ENCODE peak calls at places on chromosomes 7 and 10, in seven cellular contexts. S is brain microvascular endothelial cell, J is suprapubic skin, Z is astrocyte, B is HCT116, I is astrocyte of the spinal cord, T is Peyer's patch. E is an unnamed sample.

GRCh38 chr10:79093658-79094411 is 25.1 kb downstream of the ZMIZ1 start:
- DNase-seq in J (no peak), S (no peak), T (peak; percentile 92), B (no peak), I (peak; percentile 58), Z (peak; percentile 70), E (peak; percentile 84)

GRCh38 chr10:74103560-74104248 is 46.9 kb downstream of the AP3M1 start:
- DNase-seq in Z (no peak), J (no peak), S (peak; percentile 17), I (peak; percentile 47), T (no peak), B (peak; percentile 16), E (peak; percentile 42)

GRCh38 chr10:118504044-118504944 is 91.2 kb downstream of the PRLHR start:
- DNase-seq in J (no peak), T (peak; percentile 61), I (peak; percentile 34), B (peak; percentile 78), Z (peak; percentile 71), S (peak; percentile 27), E (peak; percentile 19)

GRCh38 chr7:129014501-129015101 is 40.3 kb downstream of the TNPO3 start:
- DNase-seq in J (no peak), Z (no peak), T (no peak), S (no peak), B (no peak), I (no peak), E (no peak)

GRCh38 chr7:139914861-139915300 is 85.8 kb downstream of the TBXAS1 start:
- DNase-seq in J (no peak), T (no peak), I (no peak), B (no peak), S (no peak), Z (peak; percentile 23), E (peak; percentile 96)

GRCh38 chr7:128366290-128366689 is 4.8 kb upstream of the PRRT4 start:
- DNase-seq in S (no peak), B (no peak), I (no peak), J (no peak), T (no peak), Z (no peak), E (no peak)

GRCh38 chr10:132702601-132703304 is 83.2 kb downstream of the NKX6-2 start:
- DNase-seq in I (no peak), J (peak; percentile 75), B (no peak), T (no peak), S (no peak), Z (no peak), E (no peak)

GRCh38 chr10:60367431-60367830 is 22.2 kb downstream of the ANK3 start:
- DNase-seq in S (no peak), I (no peak), Z (no peak), B (no peak), J (no peak), T (no peak), E (no peak)

GRCh38 chr10:62815373-62816111 is 624 bp downstream of the EGR2 start:
- DNase-seq in S (no peak), J (no peak), I (peak; percentile 33), T (peak; percentile 57), Z (peak; percentile 31), B (no peak), E (peak; percentile 23)

GRCh38 chr10:791639-792038 is 102.2 kb upstream of the DIP2C start:
- DNase-seq in S (no peak), T (no peak), Z (no peak), I (no peak), B (no peak), J (no peak), E (no peak)

GRCh38 chr10:25226775-25227682 is 52.2 kb downstream of the GPR158 start:
- DNase-seq in J (no peak), S (peak; percentile 6), B (peak; percentile 48), I (peak; percentile 42), T (no peak), Z (peak; percentile 36), E (peak; percentile 31)

DNA sequence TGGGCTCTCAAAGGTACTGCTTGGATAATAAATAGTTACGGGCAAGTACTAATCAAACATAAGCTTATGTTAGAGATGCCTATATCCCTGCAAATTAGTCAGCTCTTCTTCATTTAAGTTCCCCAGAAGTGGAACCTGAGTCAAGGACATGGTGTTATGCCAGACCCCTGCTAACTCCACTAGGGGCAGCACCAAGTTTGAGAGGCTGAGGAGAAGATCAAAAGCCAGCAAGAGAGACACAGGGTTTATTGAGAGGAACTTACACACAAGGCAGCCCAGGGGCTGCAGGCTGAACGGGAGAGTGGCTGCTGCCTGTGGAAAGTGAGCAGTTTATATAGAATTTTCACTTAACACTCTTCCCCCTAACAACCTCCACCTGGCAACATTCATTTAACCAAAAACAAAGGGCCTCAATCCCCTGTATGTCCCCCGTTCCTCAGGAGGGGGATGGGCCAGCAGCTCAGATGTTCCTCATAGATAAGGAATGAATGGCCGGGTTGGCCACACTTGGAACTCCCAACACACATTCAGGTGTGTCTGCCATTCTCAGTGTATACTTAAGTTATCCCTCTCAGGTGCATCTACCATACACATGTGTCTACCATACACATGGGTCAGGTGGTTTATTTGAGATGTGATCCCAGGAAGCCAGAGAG is 62.6 kb upstream of the GHITM start:
- DNase-seq in T (no peak), J (no peak), S (peak; percentile 8), I (peak; percentile 12), B (no peak), Z (peak; percentile 25), E (peak; percentile 4)
- TF ChIP-seq CTCF in T (no peak), J (no peak), S (peak; percentile 23), I (peak; percentile 33), B (no peak), Z (peak; percentile 43), E (peak; percentile 33)

GRCh38 chr10:64537931-64538330 is 1016.7 kb downstream of the REEP3 start:
- DNase-seq in I (no peak), T (no peak), S (no peak), Z (no peak), J (no peak), B (no peak), E (no peak)
- H3K4me3 ChIP-seq in I (no peak overlapping the region), T (no peak overlapping the region), S (no peak overlapping the region), Z (no peak overlapping the region), J (no peak overlapping the region), B (no peak overlapping the region), E (no peak overlapping the region)

GRCh38 chr10:108362956-108363355 is 1198.5 kb upstream of the SORCS1 start:
- DNase-seq in S (no peak), I (no peak), T (no peak), Z (no peak), J (no peak), B (no peak), E (no peak)

GRCh38 chr10:108362306-108362705 is 1197.8 kb upstream of the SORCS1 start:
- DNase-seq in J (no peak), T (no peak), B (no peak), I (no peak), S (no peak), Z (no peak), E (no peak)

GRCh38 chr10:108363566-108363965 is 1199.1 kb upstream of the SORCS1 start:
- DNase-seq in S (no peak), B (no peak), J (no peak), Z (no peak), I (no peak), T (no peak), E (no peak)

GRCh38 chr10:108360187-108360586 is 1195.7 kb upstream of the SORCS1 start:
- DNase-seq in S (no peak), I (peak; percentile 55), T (no peak), Z (peak; percentile 77), J (no peak), B (no peak), E (peak; percentile 12)

GRCh38 chr10:108358912-108359311 is 1194.4 kb upstream of the SORCS1 start:
- DNase-seq in J (no peak), S (peak; percentile 66), Z (peak; percentile 96), T (no peak), B (no peak), I (peak; percentile 85), E (peak; percentile 71)
- TF ChIP-seq CTCF in J (no peak), S (no peak), Z (peak; percentile 37), T (no peak), B (no peak), I (peak; percentile 3), E (no peak)

GRCh38 chr7:71120096-71120495 is 11.8 kb upstream of the GALNT17 start:
- DNase-seq in J (no peak), B (no peak), Z (no peak), S (no peak), T (no peak), I (no peak), E (no peak)
- H3K4me3 ChIP-seq in J (no peak overlapping the region), B (no peak overlapping the region), Z (no peak overlapping the region), S (no peak overlapping the region), T (no peak overlapping the region), I (no peak overlapping the region), E (no peak overlapping the region)

DNA sequence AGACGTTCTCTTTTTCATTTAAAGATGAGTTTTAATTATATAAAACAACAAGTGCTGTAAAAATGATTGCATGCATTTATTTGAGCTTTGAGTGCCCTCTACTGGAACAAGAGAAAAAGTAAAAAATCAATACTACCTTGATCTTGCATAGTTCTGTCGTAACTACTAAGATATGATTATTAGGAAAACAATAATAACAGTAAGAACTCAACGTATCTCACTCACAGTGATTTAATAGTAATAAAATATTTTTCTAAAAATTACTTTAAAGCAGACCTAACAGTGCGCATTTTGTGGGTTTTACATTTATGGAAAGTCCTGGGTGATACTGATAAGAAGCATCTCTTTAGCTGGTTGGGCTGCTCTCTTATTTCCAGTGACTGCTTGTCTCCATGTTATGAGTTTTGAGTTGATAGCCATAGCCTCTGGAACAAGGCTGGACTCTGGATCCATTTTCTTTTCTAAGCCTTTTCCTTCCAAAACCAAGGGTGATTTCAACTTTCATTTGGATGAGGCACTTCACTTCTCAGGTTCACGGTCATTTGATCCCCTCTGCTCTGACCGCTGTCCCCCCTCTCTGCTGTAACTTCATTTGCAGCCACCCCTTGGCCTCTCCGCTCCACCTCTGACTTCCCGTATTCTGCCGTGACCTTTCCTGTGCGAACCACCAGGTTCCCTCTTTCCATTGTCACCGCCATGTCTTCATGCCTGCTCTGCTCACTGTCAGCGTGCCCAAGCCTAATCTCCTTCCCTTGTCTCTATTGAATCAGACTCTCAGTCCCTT is 29.6 kb upstream of the INHBA start:
- DNase-seq in S (no peak), B (peak; percentile 1), Z (no peak), I (peak; percentile 29), J (no peak), T (no peak), E (no peak)
- TF ChIP-seq CTCF in S (peak; percentile 16), B (peak; percentile 27), Z (peak; percentile 28), I (peak; percentile 32), J (no peak), T (peak; percentile 44), E (peak; percentile 35)

DNA sequence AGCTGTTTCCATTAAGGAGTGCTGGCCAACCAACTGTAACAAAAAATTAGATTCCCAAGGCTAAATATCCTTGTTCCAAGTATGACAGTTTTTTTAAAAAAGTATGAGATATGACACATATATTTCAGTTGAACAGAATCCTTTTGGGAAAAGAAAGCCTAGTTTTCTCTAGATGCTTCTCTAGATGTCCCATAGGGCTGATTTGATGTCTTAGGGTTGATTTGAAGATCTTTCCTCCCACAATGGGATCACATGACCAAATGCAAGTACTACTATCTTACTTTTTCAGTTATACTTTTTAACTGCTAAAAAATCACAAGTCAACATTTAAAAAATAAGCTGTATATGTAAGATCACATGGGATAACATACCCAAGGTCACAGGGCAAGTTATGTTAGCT is 3.7 kb downstream of the NAMPT start:
- DNase-seq in I (no peak), Z (no peak), T (no peak), S (no peak), J (no peak), B (no peak), E (no peak)
- H3K4me3 ChIP-seq in I (no peak overlapping the region), Z (no peak overlapping the region), T (no peak overlapping the region), S (no peak overlapping the region), J (no peak overlapping the region), B (no peak overlapping the region), E (no peak overlapping the region)